ENCODE peak calls at places on chromosomes 11 and 22, in ten cellular contexts. V is Calu3, L is heart right ventricle, Y is kidney, G is GM12878, B is fibroblast of lung, D is AG09309, R is astrocyte of the spinal cord, F is fibroblast of pulmonary artery, N is cardiac fibroblast. I is an unnamed sample.

GRCh38 chr11:116732740-116733385 is 39.9 kb downstream of the BUD13 start:
- DNase-seq in N (peak), R (peak), B (peak), Y (no peak), V (peak), L (peak), D (peak), F (peak), G (peak), I (peak)

GRCh38 chr11:57348636-57349323 is 10.6 kb downstream of the P2RX3 start:
- DNase-seq in L (no peak), Y (no peak), V (no peak), G (no peak), R (no peak), B (peak), F (no peak), N (peak), D (no peak), I (no peak)

GRCh38 chr11:27613670-27613950 is 86.6 kb downstream of the BDNF start:
- DNase-seq in B (no peak), N (peak), V (no peak), G (no peak), D (no peak), F (peak), R (no peak), L (no peak), Y (no peak), I (no peak)

GRCh38 chr22:30301995-30302809 is 12.9 kb upstream of the CASTOR1 start:
- DNase-seq in G (no peak), N (no peak), F (peak), V (peak), Y (no peak), D (no peak), B (peak), L (no peak), R (peak), I (no peak)

GRCh38 chr11:6812391-6813005 is 13.0 kb upstream of the OR6A2 start:
- DNase-seq in Y (no peak), L (no peak), G (peak), B (peak), R (peak), F (peak), V (peak), N (peak), D (no peak), I (peak)

GRCh38 chr11:65432133-65432650 is 9.6 kb downstream of the NEAT1 start:
- DNase-seq in G (no peak), V (no peak), F (peak), L (no peak), B (no peak), Y (no peak), D (no peak), R (no peak), N (peak), I (no peak)

GRCh38 chr11:124796312-124796711 is 3.9 kb downstream of the MSANTD2 start:
- DNase-seq in G (no peak), V (no peak), Y (no peak), N (no peak), F (no peak), R (no peak), D (no peak), B (no peak), L (no peak), I (no peak)

GRCh38 chr11:2092956-2093412 is 46.2 kb downstream of the IGF2 start:
- DNase-seq in N (peak), R (peak), Y (peak), G (no peak), D (no peak), L (peak), B (peak), V (peak), F (peak), I (no peak)

GRCh38 chr11:68311155-68312116 is 955 bp upstream of the LRP5 start:
- DNase-seq in L (no peak), V (no peak), N (no peak), B (no peak), F (no peak), G (no peak), D (no peak), R (no peak), Y (no peak), I (no peak)

GRCh38 chr11:64638017-64638664 is 47.1 kb downstream of the SLC22A12 start:
- DNase-seq in V (no peak), F (no peak), R (no peak), D (no peak), G (no peak), L (no peak), N (no peak), Y (no peak), B (no peak), I (no peak)

GRCh38 chr11:88886796-88887195 is 179.0 kb downstream of the GRM5 start:
- DNase-seq in R (peak), V (peak), Y (no peak), N (peak), F (peak), G (peak), L (no peak), D (no peak), B (no peak), I (peak)

GRCh38 chr11:122069946-122070345 is 46.1 kb downstream of the BLID start:
- DNase-seq in F (peak), N (peak), B (peak), G (no peak), R (peak), D (peak), L (peak), V (peak), Y (peak), I (peak)

GRCh38 chr11:29676993-29677392 is 339.8 kb downstream of the KCNA4 start:
- DNase-seq in Y (no peak), R (no peak), F (peak), G (no peak), D (no peak), B (peak), L (no peak), N (no peak), V (no peak), I (no peak)

GRCh38 chr11:36386411-36386810 is 90.3 kb downstream of the PRR5L start:
- DNase-seq in D (no peak), R (no peak), V (no peak), N (no peak), B (no peak), F (no peak), G (no peak), Y (no peak), L (no peak), I (no peak)

GRCh38 chr22:17318817-17319216 is 50.4 kb upstream of the CECR2 start:
- DNase-seq in R (no peak), D (no peak), V (no peak), Y (no peak), B (no peak), N (no peak), F (no peak), L (no peak), G (no peak), I (no peak)

GRCh38 chr11:8203980-8204379 is 35.2 kb upstream of the RIC3 start:
- DNase-seq in V (no peak), N (no peak), D (no peak), Y (no peak), B (no peak), G (no peak), F (no peak), L (no peak), R (no peak), I (no peak)

GRCh38 chr11:110249066-110249465 is 47.3 kb downstream of the RDX start:
- DNase-seq in B (no peak), Y (no peak), N (peak), F (peak), R (no peak), V (no peak), G (no peak), L (no peak), D (no peak), I (no peak)

GRCh38 chr11:82733444-82734119 is at the start of gene FAM181B:
- DNase-seq in L (peak), R (peak), B (peak), N (peak), D (no peak), F (peak), Y (peak), G (no peak), V (peak), I (peak)

GRCh38 chr11:17601206-17602075 is 54.4 kb downstream of the OTOG start:
- DNase-seq in N (no peak), G (no peak), V (peak), L (no peak), D (no peak), R (no peak), Y (no peak), F (no peak), B (peak), I (no peak)

GRCh38 chr11:57325735-57326048 is 940 bp upstream of the TNKS1BP1 start:
- DNase-seq in F (no peak), Y (peak), L (peak), B (no peak), D (no peak), V (no peak), N (no peak), G (no peak), R (no peak), I (no peak)

GRCh38 chr22:35376728-35377472 is 4.0 kb upstream of the HMOX1 start:
- DNase-seq in G (peak), V (peak), F (peak), Y (peak), R (peak), B (peak), N (peak), L (peak), D (peak), I (peak)

GRCh38 chr11:35907648-35908431 is 36.0 kb upstream of the LDLRAD3 start:
- DNase-seq in F (peak), R (peak), N (peak), G (peak), Y (no peak), B (peak), L (no peak), V (no peak), D (no peak), I (peak)

GRCh38 chr11:34978236-34979191 is 62.1 kb downstream of the PDHX start:
- DNase-seq in R (no peak), F (no peak), Y (no peak), L (no peak), V (no peak), D (no peak), N (peak), B (peak), G (no peak), I (no peak)

GRCh38 chr11:122796128-122796717 is 42.1 kb upstream of the CRTAM start:
- DNase-seq in G (no peak), F (peak), B (no peak), Y (no peak), L (peak), D (no peak), V (peak), R (no peak), N (peak), I (peak)

GRCh38 chr11:130580372-130580771 is 131.9 kb downstream of the ADAMTS15 start:
- DNase-seq in D (peak), G (no peak), Y (no peak), F (peak), B (peak), R (peak), V (peak), L (no peak), N (peak), I (no peak)

GRCh38 chr22:46830001-46830715 is 67.7 kb downstream of the TBC1D22A start:
- DNase-seq in D (no peak), G (no peak), V (peak), B (peak), N (peak), R (peak), F (peak), L (peak), Y (no peak), I (no peak)

GRCh38 chr11:19345848-19346681 is 105.3 kb upstream of the E2F8 start:
- DNase-seq in F (peak), G (no peak), L (peak), Y (peak), R (peak), D (no peak), N (peak), B (no peak), V (peak), I (peak)

GRCh38 chr11:82869657-82870056 is 30.6 kb downstream of the PRCP start:
- DNase-seq in R (no peak), N (no peak), L (no peak), V (no peak), G (no peak), Y (no peak), F (no peak), D (no peak), B (no peak), I (no peak)

GRCh38 chr11:102328748-102329147 is 11.5 kb downstream of the BIRC3 start:
- DNase-seq in D (no peak), B (no peak), G (no peak), V (no peak), R (no peak), N (no peak), F (no peak), L (no peak), Y (no peak), I (no peak)

GRCh38 chr11:102323542-102324261 is 6.4 kb downstream of the BIRC3 start:
- DNase-seq in R (peak), V (no peak), D (no peak), F (peak), Y (no peak), N (peak), B (peak), G (no peak), L (no peak), I (no peak)

GRCh38 chr11:102322560-102322959 is 5.3 kb downstream of the BIRC3 start:
- DNase-seq in G (no peak), V (no peak), L (no peak), R (no peak), F (no peak), D (no peak), B (peak), Y (no peak), N (no peak), I (no peak)

GRCh38 chr11:102320679-102321078 is 3.4 kb downstream of the BIRC3 start:
- DNase-seq in V (no peak), L (no peak), G (no peak), N (no peak), F (no peak), D (no peak), B (no peak), Y (no peak), R (no peak), I (no peak)

DNA sequence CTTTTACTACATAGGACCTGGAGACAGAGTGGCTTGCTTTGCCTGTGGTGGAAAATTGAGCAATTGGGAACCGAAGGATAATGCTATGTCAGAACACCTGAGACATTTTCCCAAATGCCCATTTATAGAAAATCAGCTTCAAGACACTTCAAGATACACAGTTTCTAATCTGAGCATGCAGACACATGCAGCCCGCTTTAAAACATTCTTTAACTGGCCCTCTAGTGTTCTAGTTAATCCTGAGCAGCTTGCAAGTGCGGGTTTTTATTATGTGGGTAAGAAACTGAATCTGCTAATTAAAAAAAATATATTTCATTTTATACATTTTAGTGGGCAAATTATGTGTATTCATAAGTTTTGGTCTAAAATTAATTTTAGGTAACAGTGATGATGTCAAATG is 7.8 kb downstream of the BIRC3 start:
- DNase-seq in R (no peak), Y (no peak), V (no peak), G (no peak), L (no peak), N (no peak), B (no peak), D (no peak), F (no peak), I (no peak)
- TF ChIP-seq CTCF in R (no peak), Y (no peak), V (no peak), G (peak), L (no peak), N (no peak), B (no peak), D (no peak), F (no peak), I (no peak)

GRCh38 chr11:96520939-96521338 is 131.1 kb downstream of the JRKL start:
- DNase-seq in D (no peak), R (no peak), B (no peak), Y (no peak), V (no peak), L (no peak), G (no peak), F (no peak), N (no peak), I (no peak)
- TF ChIP-seq CTCF in D (no peak), R (no peak), B (no peak), Y (no peak), V (no peak), L (no peak), G (no peak), F (no peak), N (no peak), I (no peak)

GRCh38 chr22:26837784-26838520 is 180.6 kb downstream of the MIAT start:
- DNase-seq in N (no peak), R (no peak), G (no peak), Y (no peak), B (no peak), L (no peak), D (no peak), F (no peak), V (peak), I (no peak)

GRCh38 chr22:26835929-26836528 is 178.6 kb downstream of the MIAT start:
- DNase-seq in Y (no peak), F (peak), V (peak), R (peak), D (no peak), G (no peak), B (no peak), N (peak), L (no peak), I (peak)

DNA sequence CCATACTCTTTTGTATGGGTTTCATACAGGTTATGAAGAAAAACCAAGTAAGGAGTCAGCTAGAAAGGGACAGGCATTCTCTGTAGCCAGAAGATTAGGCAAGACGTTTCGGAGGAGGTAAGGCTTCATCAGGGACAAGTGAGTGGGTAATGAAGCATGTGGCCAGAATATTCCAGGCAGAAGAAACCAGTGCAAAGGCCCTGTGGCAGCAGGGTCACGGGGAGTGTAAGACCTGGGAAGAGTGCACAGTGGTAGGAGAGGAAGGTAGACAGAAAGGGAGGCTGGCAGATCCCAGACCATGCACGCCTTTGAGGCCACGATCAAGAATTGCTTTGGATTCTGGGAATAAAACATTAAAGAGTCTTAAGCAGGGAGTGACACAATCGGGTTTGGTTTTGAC is 177.6 kb downstream of the MIAT start:
- DNase-seq in V (no peak), L (no peak), F (no peak), R (no peak), G (no peak), N (no peak), Y (no peak), B (no peak), D (no peak), I (no peak)
- TF ChIP-seq CTCF in V (no peak), L (no peak), F (no peak), R (no peak), G (no peak), N (no peak), Y (no peak), B (no peak), D (no peak), I (no peak)

DNA sequence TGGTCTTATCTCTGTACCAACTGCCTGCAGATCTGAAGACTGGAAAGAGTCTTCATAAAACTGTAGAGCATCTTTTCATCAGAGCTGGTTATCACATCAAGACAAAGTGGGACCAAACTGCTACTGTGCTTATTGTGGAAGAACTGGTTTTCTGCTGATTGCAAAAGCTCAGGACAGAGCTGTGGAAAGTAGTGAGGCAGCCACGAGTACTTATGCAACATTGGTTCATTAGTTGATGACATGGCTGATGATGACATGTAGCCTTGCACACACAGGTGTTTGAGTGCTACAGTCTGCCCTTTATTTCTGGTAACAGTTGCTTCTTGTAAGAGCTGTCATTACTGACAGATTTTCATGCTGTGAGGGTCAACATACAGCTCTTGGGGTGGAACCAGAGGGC is 185.4 kb upstream of the GUCY1A2 start:
- DNase-seq in F (no peak), V (no peak), Y (no peak), B (no peak), G (no peak), R (no peak), D (no peak), L (no peak), N (no peak), I (no peak)
- TF ChIP-seq CTCF in F (no peak), V (no peak), Y (no peak), B (no peak), G (no peak), R (no peak), D (no peak), L (no peak), N (no peak), I (no peak)